ENCODE peak calls at places on chromosomes 3 and 15, in six cellular contexts. T, C, H, D, N and F are unnamed samples.

GRCh38 chr3:165193392-165194268 is 2.6 kb downstream of the SLITRK3 start:
- DNase-seq in T (peak; percentile 35), C (peak; percentile 8), H (no peak), D (peak; percentile 62), N (no peak), F (no peak)

GRCh38 chr3:177190701-177191100 is 6.6 kb downstream of the TBL1XR1 start:
- DNase-seq in T (no peak), C (no peak), H (no peak), D (no peak), N (no peak), F (peak; percentile 65)

GRCh38 chr3:112394008-112394616 is 61.2 kb downstream of the CD200 start:
- DNase-seq in T (no peak), C (no peak), H (peak; percentile 24), D (no peak), N (no peak), F (peak; percentile 14)

GRCh38 chr3:47455806-47456452 is 19.8 kb downstream of the SCAP start:
- DNase-seq in T (no peak), C (no peak), H (no peak), D (no peak), N (no peak), F (peak; percentile 53)

GRCh38 chr15:69164807-69165636 is 4.6 kb downstream of the GLCE start:
- DNase-seq in T (no peak), C (no peak), H (no peak), D (no peak), N (no peak), F (peak; percentile 44)

GRCh38 chr3:46542344-46542743 is 23.8 kb downstream of the LRRC2 start:
- DNase-seq in T (no peak), C (no peak), H (no peak), D (no peak), N (no peak), F (peak; percentile 49)

GRCh38 chr15:43877371-43877770 is 50.6 kb downstream of the WDR76 start:
- DNase-seq in T (no peak), C (no peak), H (no peak), D (no peak), N (no peak), F (no peak)

GRCh38 chr3:45110185-45110833 is 35.9 kb downstream of the CDCP1 start:
- DNase-seq in T (no peak), C (no peak), H (no peak), D (no peak), N (no peak), F (no peak)

GRCh38 chr15:52427804-52428203 is 100.9 kb downstream of the MYO5A start:
- DNase-seq in T (no peak), C (peak; percentile 17), H (peak; percentile 95), D (peak; percentile 53), N (peak; percentile 69), F (peak; percentile 68)

GRCh38 chr15:101675796-101676582 is 23.8 kb upstream of the TM2D3 start:
- DNase-seq in T (peak; percentile 15), C (no peak), H (peak; percentile 68), D (peak; percentile 63), N (peak; percentile 61), F (peak; percentile 94)

GRCh38 chr3:11379238-11379823 is 107.1 kb downstream of the ATG7 start:
- DNase-seq in T (peak; percentile 49), C (peak; percentile 56), H (peak; percentile 42), D (peak; percentile 47), N (peak; percentile 31), F (peak; percentile 61)
- H3K9ac ChIP-seq in T (no peak overlapping the region), C (no peak overlapping the region), H (peak overlapping the region; percentile 53), D (no peak overlapping the region), N (no peak overlapping the region), F (no peak overlapping the region)

GRCh38 chr3:123301331-123302184 is 99.8 kb downstream of the SEC22A start:
- DNase-seq in T (no peak), C (no peak), H (no peak), D (no peak), N (no peak), F (peak; percentile 23)

GRCh38 chr3:123307064-123307463 is 105.3 kb downstream of the SEC22A start:
- DNase-seq in T (no peak), C (no peak), H (no peak), D (no peak), N (no peak), F (no peak)

GRCh38 chr3:123305192-123305591 is 103.4 kb downstream of the SEC22A start:
- DNase-seq in T (no peak), C (no peak), H (no peak), D (no peak), N (no peak), F (no peak)

GRCh38 chr3:123302961-123303360 is 101.2 kb downstream of the SEC22A start:
- DNase-seq in T (no peak), C (no peak), H (no peak), D (no peak), N (no peak), F (no peak)

DNA sequence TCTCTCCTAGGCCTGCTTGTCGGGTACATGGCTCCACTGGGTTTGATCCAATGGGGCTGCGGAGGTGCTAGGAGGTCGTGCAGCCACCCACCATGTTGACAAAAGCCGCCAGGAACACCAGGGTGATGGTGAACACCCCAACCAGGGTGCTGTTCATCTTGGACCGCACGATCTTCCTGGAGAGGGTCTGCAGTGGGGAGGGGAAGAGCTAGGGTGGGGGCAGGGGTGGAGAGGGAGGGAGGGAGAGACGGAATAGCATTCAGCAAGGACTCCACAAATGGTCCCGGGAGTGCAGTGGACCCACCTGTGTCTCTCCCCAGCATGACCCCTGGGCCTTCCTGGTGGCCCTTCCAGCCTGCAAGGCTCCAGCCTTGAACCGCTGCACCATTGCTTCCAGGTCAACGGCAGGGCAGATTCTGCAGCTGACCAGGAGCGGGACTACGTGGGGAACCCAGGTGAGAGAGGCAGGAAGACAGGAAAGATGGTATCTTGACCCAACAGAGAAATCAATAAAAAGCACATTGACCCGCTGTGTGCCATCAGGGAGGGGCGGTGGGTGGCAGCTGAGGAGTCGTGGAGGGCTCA is 102.3 kb downstream of the SEC22A start:
- DNase-seq in T (no peak), C (no peak), H (no peak), D (no peak), N (no peak), F (no peak)
- H2AFZ ChIP-seq in T (no peak overlapping the region), C (no peak overlapping the region), H (no peak overlapping the region), D (no peak overlapping the region), N (no peak overlapping the region), F (no peak overlapping the region)

GRCh38 chr3:62870321-62870720 is 4.9 kb downstream of the CADPS start:
- DNase-seq in T (no peak), C (no peak), H (peak; percentile 79), D (no peak), N (peak; percentile 33), F (peak; percentile 83)
- H3K9ac ChIP-seq in T (no peak overlapping the region), C (no peak overlapping the region), H (no peak overlapping the region), D (no peak overlapping the region), N (no peak overlapping the region), F (no peak overlapping the region)

GRCh38 chr15:56913241-56913640 is 5.2 kb upstream of the TCF12 start:
- DNase-seq in T (no peak), C (no peak), H (no peak), D (no peak), N (no peak), F (no peak)
- H2AFZ ChIP-seq in T (no peak overlapping the region), C (no peak overlapping the region), H (no peak overlapping the region), D (no peak overlapping the region), N (no peak overlapping the region), F (no peak overlapping the region)

DNA sequence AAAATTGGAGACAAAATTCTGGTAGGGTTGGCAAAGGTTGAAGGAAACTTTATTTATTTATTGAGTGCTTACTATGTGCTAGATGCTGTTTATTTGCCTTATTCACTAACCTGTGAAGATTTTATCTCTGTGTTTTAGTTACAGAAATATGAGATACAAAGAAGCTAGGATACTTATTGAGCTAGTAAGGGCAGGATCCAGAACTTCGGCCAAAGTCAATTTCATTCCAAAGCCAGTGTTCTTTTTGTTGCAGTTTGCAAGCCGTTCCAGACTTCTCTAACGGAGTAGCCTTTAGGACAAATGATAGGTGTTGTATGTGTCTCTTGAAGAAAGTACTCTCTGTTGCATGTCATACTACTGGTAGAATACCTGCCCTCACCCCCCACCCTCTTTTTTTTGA is 25.1 kb downstream of the AKAP13 start:
- DNase-seq in T (no peak), C (no peak), H (no peak), D (no peak), N (no peak), F (no peak)
- H3K9ac ChIP-seq in T (no peak overlapping the region), C (peak overlapping the region; percentile 7), H (peak overlapping the region; percentile 70), D (no peak overlapping the region), N (no peak overlapping the region), F (peak overlapping the region; percentile 5)

GRCh38 chr3:160982497-160982896 is 122.7 kb downstream of the B3GALNT1 start:
- DNase-seq in T (no peak), C (no peak), H (no peak), D (no peak), N (no peak), F (no peak)
- H2AFZ ChIP-seq in T (no peak overlapping the region), C (no peak overlapping the region), H (no peak overlapping the region), D (no peak overlapping the region), N (no peak overlapping the region), F (no peak overlapping the region)

GRCh38 chr3:49653636-49654035 is 20.5 kb upstream of the APEH start:
- DNase-seq in T (no peak), C (no peak), H (no peak), D (no peak), N (no peak), F (no peak)
- H3K9ac ChIP-seq in T (no peak overlapping the region), C (no peak overlapping the region), H (no peak overlapping the region), D (no peak overlapping the region), N (no peak overlapping the region), F (no peak overlapping the region)

GRCh38 chr15:73367624-73368300 is 996 bp downstream of the HCN4 start:
- DNase-seq in T (no peak), C (peak; percentile 78), H (no peak), D (peak; percentile 64), N (no peak), F (peak; percentile 31)
- H2AFZ ChIP-seq in T (peak overlapping the region; percentile 97), C (no peak overlapping the region), H (no peak overlapping the region), D (peak overlapping the region; percentile 78), N (no peak overlapping the region), F (no peak overlapping the region)